ENCODE peak calls at places on chromosomes 5 and 9, in eight cellular contexts. V is aorta; Z is left ventricle myocardium inferior; S is gastrocnemius medialis; H is effector memory CD4-positive, alpha-beta T cell; O is upper lobe of right lung; R is lower lobe of right lung; C is GM23338. F is an unnamed sample.

GRCh38 chr9:131282175-131282574 is 5.9 kb upstream of the FAM78A start:
- DNase-seq in R (no peak), O (no peak), H (no peak), C (no peak), S (no peak), V (no peak), Z (no peak), F (no peak)

GRCh38 chr5:168341178-168341577 is 49.7 kb downstream of the WWC1 start:
- DNase-seq in H (no peak), C (no peak), Z (no peak), S (no peak), O (no peak), R (no peak), V (no peak), F (no peak)

GRCh38 chr5:139669681-139670368 is 21.7 kb downstream of the CXXC5 start:
- DNase-seq in Z (peak), V (no peak), S (peak), R (no peak), O (no peak), C (no peak), H (no peak), F (no peak)

GRCh38 chr5:43386960-43387362 is 25.2 kb downstream of the CCL28 start:
- DNase-seq in Z (no peak), V (no peak), O (no peak), R (no peak), H (no peak), C (no peak), S (no peak), F (no peak)

GRCh38 chr9:111944467-111944866 is 47.9 kb downstream of the UGCG start:
- DNase-seq in Z (no peak), S (no peak), O (no peak), H (no peak), C (no peak), V (no peak), R (no peak), F (no peak)

GRCh38 chr5:79202076-79202475 is 33.9 kb upstream of the JMY start:
- DNase-seq in H (no peak), O (no peak), Z (no peak), S (no peak), C (no peak), R (no peak), V (no peak), F (no peak)

GRCh38 chr9:100579665-100580064 is 1.8 kb downstream of the CAVIN4 start:
- DNase-seq in S (no peak), Z (no peak), V (no peak), O (no peak), C (no peak), H (no peak), R (no peak), F (no peak)

GRCh38 chr5:69454460-69455249 is 37.9 kb upstream of the OCLN start:
- DNase-seq in V (no peak), R (peak), S (no peak), H (no peak), O (no peak), C (no peak), Z (no peak), F (no peak)

GRCh38 chr5:100896054-100896453 is 7.0 kb downstream of the ST8SIA4 start:
- DNase-seq in R (no peak), S (no peak), V (no peak), H (no peak), C (no peak), O (no peak), Z (no peak), F (no peak)

GRCh38 chr9:125337282-125337681 is 75.7 kb downstream of the GAPVD1 start:
- DNase-seq in V (no peak), Z (no peak), C (peak), S (no peak), R (no peak), O (no peak), H (no peak), F (no peak)

GRCh38 chr5:23445573-23445972 is 61.8 kb upstream of the PRDM9 start:
- DNase-seq in Z (no peak), C (no peak), H (no peak), S (no peak), V (no peak), R (no peak), O (no peak), F (no peak)

GRCh38 chr9:114279693-114280092 is 43.2 kb upstream of the ORM1 start:
- DNase-seq in R (peak), H (no peak), C (no peak), V (peak), O (no peak), Z (peak), S (no peak), F (no peak)

GRCh38 chr5:142994242-142994641 is 224.1 kb downstream of the ARHGAP26 start:
- DNase-seq in H (no peak), V (no peak), S (no peak), Z (no peak), R (no peak), C (no peak), O (no peak), F (no peak)

GRCh38 chr9:137689745-137690529 is 71.1 kb downstream of the EHMT1 start:
- DNase-seq in O (no peak), S (no peak), V (no peak), R (no peak), Z (no peak), H (no peak), C (no peak), F (no peak)

GRCh38 chr5:141590127-141590526 is 28.7 kb downstream of the DIAPH1 start:
- DNase-seq in V (no peak), C (no peak), O (no peak), R (no peak), S (no peak), H (no peak), Z (no peak), F (no peak)

GRCh38 chr9:93262537-93263310 is 78.8 kb downstream of the WNK2 start:
- DNase-seq in H (no peak), O (no peak), C (no peak), Z (no peak), R (peak), S (peak), V (peak), F (no peak)

GRCh38 chr9:100601216-100601615 is 23.3 kb downstream of the CAVIN4 start:
- DNase-seq in R (no peak), C (peak), H (no peak), Z (no peak), V (no peak), O (no peak), S (no peak), F (peak)

GRCh38 chr9:80664327-80665210 is 1024.8 kb downstream of the TLE1 start:
- DNase-seq in H (no peak), S (no peak), V (no peak), Z (no peak), C (no peak), O (no peak), R (no peak), F (no peak)

DNA sequence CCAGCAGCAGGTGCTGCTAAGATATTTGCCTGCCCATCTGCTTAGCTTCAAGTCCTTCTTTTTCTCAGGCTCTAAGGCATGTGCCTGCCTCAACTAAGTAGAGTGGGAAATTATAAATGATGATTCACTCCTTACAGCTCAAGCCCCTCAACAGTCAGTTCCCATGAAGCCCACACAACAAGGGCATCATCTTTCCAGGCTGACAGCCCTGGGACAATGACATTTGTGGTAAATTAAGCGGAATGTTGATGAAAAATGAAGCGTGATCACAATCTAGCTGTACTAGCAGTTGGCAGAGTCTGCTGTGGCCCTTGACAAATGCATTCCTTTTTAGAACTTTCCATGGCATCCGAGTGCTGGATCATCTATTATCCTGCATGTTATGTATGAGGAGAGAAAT is 548.6 kb downstream of the KIF4B start:
- DNase-seq in H (no peak), Z (no peak), C (no peak), S (no peak), R (no peak), O (no peak), V (no peak), F (no peak)
- H3K27ac ChIP-seq in H (no peak), Z (no peak), C (no peak), S (no peak), R (no peak), O (no peak), V (no peak), F (no peak)

GRCh38 chr5:8700691-8701090 is 831.7 kb downstream of the MTRR start:
- DNase-seq in V (no peak), O (no peak), R (no peak), H (no peak), S (no peak), C (no peak), Z (no peak), F (no peak)
- H3K27ac ChIP-seq in V (no peak), O (peak), R (peak), H (no peak), S (no peak), C (no peak), Z (no peak), F (no peak)

GRCh38 chr9:129150672-129151211 is 27.3 kb downstream of the IER5L start:
- DNase-seq in Z (no peak), V (no peak), S (no peak), C (no peak), O (no peak), R (no peak), H (no peak), F (no peak)

GRCh38 chr9:129148463-129149204 is 29.4 kb downstream of the IER5L start:
- DNase-seq in R (no peak), C (no peak), V (no peak), O (no peak), Z (no peak), H (no peak), S (no peak), F (no peak)

GRCh38 chr9:129150122-129150521 is 27.9 kb downstream of the IER5L start:
- DNase-seq in Z (no peak), R (no peak), S (no peak), C (no peak), V (no peak), H (no peak), O (no peak), F (no peak)

GRCh38 chr9:129151469-129151868 is 26.6 kb downstream of the IER5L start:
- DNase-seq in H (no peak), O (no peak), Z (no peak), V (no peak), S (no peak), C (no peak), R (no peak), F (no peak)

GRCh38 chr9:129149442-129149841 is 28.6 kb downstream of the IER5L start:
- DNase-seq in H (no peak), Z (no peak), V (no peak), C (no peak), R (no peak), S (no peak), O (no peak), F (no peak)
- H3K27ac ChIP-seq in H (no peak), Z (peak), V (no peak), C (no peak), R (no peak), S (no peak), O (no peak), F (no peak)

GRCh38 chr5:64840958-64841357 is 72.2 kb downstream of the CWC27 start:
- DNase-seq in H (no peak), S (no peak), R (no peak), O (no peak), C (no peak), Z (no peak), V (no peak), F (no peak)

GRCh38 chr5:64838376-64838775 is 69.6 kb downstream of the CWC27 start:
- DNase-seq in S (no peak), Z (no peak), O (no peak), H (no peak), V (no peak), C (no peak), R (no peak), F (no peak)

GRCh38 chr5:64836786-64837185 is 68.1 kb downstream of the CWC27 start:
- DNase-seq in Z (no peak), O (no peak), C (no peak), S (no peak), R (no peak), H (no peak), V (no peak), F (no peak)

GRCh38 chr5:64839936-64840335 is 71.2 kb downstream of the CWC27 start:
- DNase-seq in S (no peak), Z (no peak), R (no peak), C (no peak), V (no peak), H (no peak), O (no peak), F (no peak)

GRCh38 chr5:64838803-64839202 is 70.1 kb downstream of the CWC27 start:
- DNase-seq in Z (no peak), O (no peak), C (no peak), R (no peak), H (no peak), S (no peak), V (no peak), F (no peak)
- H3K27ac ChIP-seq in Z (peak), O (no peak), C (no peak), R (no peak), H (no peak), S (no peak), V (no peak), F (no peak)